ENCODE peak calls at places on chromosomes 6 and 20, in six cellular contexts. One of them, this sample, is unnamed.

GRCh38 chr20:56778765-56779195 is 149.7 kb downstream of the TFAP2C start:
- DNase-seq in HFFc6: peak; percentile 48
- DNase-seq in BJ: no peak
- DNase-seq in fibroblast of the aortic adventitia: peak; percentile 10
- DNase-seq in nephron progenitor cell: no peak
- DNase-seq in type B pancreatic cell: no peak
- DNase-seq in this sample: peak; percentile 63

GRCh38 chr20:50386641-50386960 is 123.6 kb upstream of the PTPN1 start:
- DNase-seq in fibroblast of the aortic adventitia: no peak
- DNase-seq in HFFc6: no peak
- DNase-seq in BJ: no peak
- DNase-seq in type B pancreatic cell: no peak
- DNase-seq in nephron progenitor cell: no peak
- DNase-seq in this sample: no peak

GRCh38 chr20:47535088-47535487 is 33.4 kb downstream of the NCOA3 start:
- DNase-seq in BJ: no peak
- DNase-seq in HFFc6: no peak
- DNase-seq in nephron progenitor cell: peak; percentile 14
- DNase-seq in fibroblast of the aortic adventitia: no peak
- DNase-seq in type B pancreatic cell: no peak
- DNase-seq in this sample: no peak

GRCh38 chr6:5082487-5083306 is 2.4 kb upstream of the PPP1R3G start:
- DNase-seq in nephron progenitor cell: no peak
- DNase-seq in fibroblast of the aortic adventitia: peak; percentile 78
- DNase-seq in BJ: peak; percentile 69
- DNase-seq in type B pancreatic cell: no peak
- DNase-seq in HFFc6: peak; percentile 96
- DNase-seq in this sample: peak; percentile 61

GRCh38 chr20:21808863-21809664 is 103.6 kb downstream of the PAX1 start:
- DNase-seq in nephron progenitor cell: peak; percentile 79
- DNase-seq in type B pancreatic cell: peak; percentile 78
- DNase-seq in BJ: no peak
- DNase-seq in fibroblast of the aortic adventitia: peak; percentile 10
- DNase-seq in HFFc6: no peak
- DNase-seq in this sample: no peak

GRCh38 chr6:41085182-41085581 is 12.4 kb downstream of the NFYA start:
- DNase-seq in HFFc6: no peak
- DNase-seq in type B pancreatic cell: no peak
- DNase-seq in nephron progenitor cell: no peak
- DNase-seq in BJ: no peak
- DNase-seq in fibroblast of the aortic adventitia: no peak
- DNase-seq in this sample: no peak

GRCh38 chr6:33914519-33915120 is 110.8 kb upstream of the MLN start:
- DNase-seq in HFFc6: no peak
- DNase-seq in type B pancreatic cell: no peak
- DNase-seq in fibroblast of the aortic adventitia: no peak
- DNase-seq in nephron progenitor cell: no peak
- DNase-seq in BJ: no peak
- DNase-seq in this sample: no peak

GRCh38 chr6:156866181-156866862 is 89.1 kb downstream of the ARID1B start:
- DNase-seq in BJ: no peak
- DNase-seq in fibroblast of the aortic adventitia: no peak
- DNase-seq in type B pancreatic cell: no peak
- DNase-seq in HFFc6: peak; percentile 23
- DNase-seq in nephron progenitor cell: no peak
- DNase-seq in this sample: peak; percentile 75

GRCh38 chr6:156779206-156780116 is 2.3 kb downstream of the ARID1B start:
- DNase-seq in fibroblast of the aortic adventitia: no peak
- DNase-seq in BJ: no peak
- DNase-seq in type B pancreatic cell: no peak
- DNase-seq in nephron progenitor cell: peak; percentile 57
- DNase-seq in HFFc6: no peak
- DNase-seq in this sample: no peak

GRCh38 chr6:31842056-31842455 is 14.5 kb downstream of the HSPA1B start:
- DNase-seq in fibroblast of the aortic adventitia: no peak
- DNase-seq in nephron progenitor cell: no peak
- DNase-seq in BJ: no peak
- DNase-seq in type B pancreatic cell: no peak
- DNase-seq in HFFc6: no peak
- DNase-seq in this sample: no peak

GRCh38 chr6:40779399-40779798 is 192.2 kb upstream of the LRFN2 start:
- DNase-seq in HFFc6: peak; percentile 80
- DNase-seq in type B pancreatic cell: no peak
- DNase-seq in BJ: peak; percentile 43
- DNase-seq in fibroblast of the aortic adventitia: peak; percentile 18
- DNase-seq in nephron progenitor cell: no peak
- DNase-seq in this sample: peak; percentile 22

GRCh38 chr6:161407581-161407980 is 133.7 kb upstream of the AGPAT4 start:
- DNase-seq in nephron progenitor cell: no peak
- DNase-seq in type B pancreatic cell: no peak
- DNase-seq in BJ: no peak
- DNase-seq in fibroblast of the aortic adventitia: peak; percentile 71
- DNase-seq in HFFc6: no peak
- DNase-seq in this sample: peak; percentile 34

DNA sequence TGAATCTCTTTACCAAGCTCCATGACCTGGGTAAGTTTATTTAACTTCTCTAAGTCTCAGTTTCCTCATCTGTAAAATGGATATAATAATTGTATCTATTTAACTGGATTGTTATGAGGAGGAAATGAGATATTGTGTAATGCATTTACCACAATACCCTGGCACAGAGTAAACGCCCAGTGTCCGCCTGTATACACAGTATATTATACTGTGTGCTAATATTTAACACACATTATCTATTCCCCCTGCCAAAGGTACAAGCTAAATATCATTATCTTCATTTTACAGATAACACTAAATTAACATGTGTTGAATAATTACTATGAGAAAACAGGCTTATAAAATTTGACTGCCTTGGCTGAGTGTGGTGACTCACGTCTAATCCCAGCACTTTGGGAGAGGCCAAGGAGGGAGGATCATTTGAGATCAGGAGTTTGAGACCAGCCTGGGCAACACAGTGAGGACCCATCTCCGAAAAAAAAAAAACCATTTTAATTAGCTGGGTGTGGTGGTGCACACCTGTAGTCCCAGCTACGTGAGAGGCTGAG is 38.7 kb upstream of the TNFRSF21 start:
- DNase-seq in BJ: no peak
- DNase-seq in HFFc6: no peak
- DNase-seq in nephron progenitor cell: no peak
- DNase-seq in type B pancreatic cell: no peak
- DNase-seq in fibroblast of the aortic adventitia: no peak
- DNase-seq in this sample: no peak
- TF ChIP-seq CTCF in BJ: no peak
- TF ChIP-seq CTCF in HFFc6: no peak
- TF ChIP-seq CTCF in nephron progenitor cell: no peak
- TF ChIP-seq CTCF in type B pancreatic cell: no peak
- TF ChIP-seq CTCF in fibroblast of the aortic adventitia: no peak
- TF ChIP-seq CTCF in this sample: no peak

GRCh38 chr20:2470051-2470431 is 548 bp downstream of the SNRPB start:
- DNase-seq in type B pancreatic cell: no peak
- DNase-seq in nephron progenitor cell: peak; percentile 39
- DNase-seq in HFFc6: peak; percentile 40
- DNase-seq in fibroblast of the aortic adventitia: peak; percentile 47
- DNase-seq in BJ: no peak
- DNase-seq in this sample: peak; percentile 64
- TF ChIP-seq CTCF in type B pancreatic cell: no peak
- TF ChIP-seq CTCF in nephron progenitor cell: no peak
- TF ChIP-seq CTCF in HFFc6: no peak
- TF ChIP-seq CTCF in fibroblast of the aortic adventitia: no peak
- TF ChIP-seq CTCF in BJ: no peak
- TF ChIP-seq CTCF in this sample: no peak

DNA sequence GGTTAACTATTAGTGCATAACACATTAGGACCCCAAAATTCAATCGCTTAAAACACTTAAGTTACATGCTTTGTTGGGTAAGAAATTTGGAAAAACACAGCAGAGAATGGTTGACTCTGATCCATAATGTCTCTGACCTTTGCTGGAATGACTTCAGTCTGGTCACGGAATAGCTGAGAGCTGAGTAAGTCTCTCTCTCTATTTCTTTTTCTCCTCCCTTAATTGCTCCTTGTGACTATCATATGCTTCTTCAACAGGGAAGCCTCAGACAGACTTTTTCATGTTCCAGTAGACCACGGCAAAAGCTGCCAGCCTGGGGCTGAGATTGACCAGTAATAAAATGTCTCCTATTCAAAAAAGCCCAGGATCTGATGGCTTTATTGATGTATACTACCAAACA is 4.8 kb downstream of the OR12D1 start:
- DNase-seq in fibroblast of the aortic adventitia: no peak
- DNase-seq in HFFc6: no peak
- DNase-seq in nephron progenitor cell: no peak
- DNase-seq in type B pancreatic cell: no peak
- DNase-seq in BJ: no peak
- DNase-seq in this sample: no peak
- TF ChIP-seq CTCF in fibroblast of the aortic adventitia: no peak
- TF ChIP-seq CTCF in HFFc6: no peak
- TF ChIP-seq CTCF in nephron progenitor cell: no peak
- TF ChIP-seq CTCF in type B pancreatic cell: no peak
- TF ChIP-seq CTCF in BJ: no peak
- TF ChIP-seq CTCF in this sample: no peak

GRCh38 chr6:150928882-150929281 is 63.4 kb downstream of the MTHFD1L start:
- DNase-seq in type B pancreatic cell: no peak
- DNase-seq in fibroblast of the aortic adventitia: no peak
- DNase-seq in HFFc6: no peak
- DNase-seq in BJ: no peak
- DNase-seq in nephron progenitor cell: peak; percentile 13
- DNase-seq in this sample: no peak
- TF ChIP-seq CTCF in type B pancreatic cell: peak; percentile 52
- TF ChIP-seq CTCF in fibroblast of the aortic adventitia: peak; percentile 40
- TF ChIP-seq CTCF in HFFc6: peak; percentile 63
- TF ChIP-seq CTCF in BJ: peak; percentile 25
- TF ChIP-seq CTCF in nephron progenitor cell: peak; percentile 27
- TF ChIP-seq CTCF in this sample: peak; percentile 56

GRCh38 chr6:169564453-169565240 is 137.2 kb downstream of the WDR27 start:
- DNase-seq in HFFc6: no peak
- DNase-seq in fibroblast of the aortic adventitia: no peak
- DNase-seq in type B pancreatic cell: no peak
- DNase-seq in nephron progenitor cell: no peak
- DNase-seq in BJ: no peak
- DNase-seq in this sample: no peak
- TF ChIP-seq CTCF in HFFc6: no peak
- TF ChIP-seq CTCF in fibroblast of the aortic adventitia: no peak
- TF ChIP-seq CTCF in type B pancreatic cell: no peak
- TF ChIP-seq CTCF in nephron progenitor cell: no peak
- TF ChIP-seq CTCF in BJ: no peak
- TF ChIP-seq CTCF in this sample: no peak